ENCODE peak calls at places on chromosome 2, in ten cellular contexts. F is chondrocyte; O is H54; G is HL-60; J is stimulated activated CD4-positive, alpha-beta T cell treated with anti-CD3 and anti-CD28 coated beads, Interleukin-1b, Interleukin-23, amount 100 ng/mL, for 48 hours; D is EH; Z is head of caudate nucleus; K is tibial nerve; X is Kasumi-1; R is lower leg skin. W is an unnamed sample.

GRCh38 chr2:182522428-182522896 is 95.6 kb upstream of the PDE1A start:
- DNase-seq in X (peak), F (no peak), D (peak), R (no peak), K (no peak), G (no peak), J (no peak), O (no peak), Z (no peak), W (no peak)

GRCh38 chr2:9897331-9897737 is 54.1 kb downstream of the TAF1B start:
- DNase-seq in X (peak), R (peak), K (peak), F (no peak), G (no peak), O (peak), J (peak), Z (peak), D (peak), W (peak)

GRCh38 chr2:121243821-121244460 is 41.1 kb downstream of the TFCP2L1 start:
- DNase-seq in O (no peak), R (no peak), J (no peak), D (no peak), Z (no peak), F (no peak), K (no peak), G (no peak), X (no peak), W (no peak)

GRCh38 chr2:145984541-145984940 is 1464.6 kb upstream of the ZEB2 start:
- DNase-seq in Z (no peak), G (no peak), F (no peak), K (no peak), O (no peak), D (peak), R (no peak), J (no peak), X (no peak), W (no peak)

GRCh38 chr2:26164231-26164630 is 8.7 kb upstream of the GAREM2 start:
- DNase-seq in Z (peak), J (no peak), K (no peak), G (no peak), D (no peak), F (no peak), O (no peak), R (no peak), X (no peak), W (no peak)

GRCh38 chr2:173249661-173250641 is 104.7 kb upstream of the CDCA7 start:
- DNase-seq in G (no peak), K (no peak), F (no peak), X (no peak), O (no peak), J (no peak), D (no peak), Z (no peak), R (no peak), W (no peak)

GRCh38 chr2:167484875-167485274 is 596.6 kb downstream of the XIRP2 start:
- DNase-seq in J (no peak), D (no peak), Z (no peak), O (no peak), K (no peak), X (no peak), R (no peak), G (no peak), F (no peak), W (no peak)

GRCh38 chr2:52897511-52898085 is 870.0 kb upstream of the CHAC2 start:
- DNase-seq in D (no peak), F (no peak), X (no peak), G (no peak), J (no peak), Z (no peak), K (no peak), R (no peak), O (no peak), W (no peak)

GRCh38 chr2:96386470-96386869 is 50.9 kb downstream of the NCAPH start:
- DNase-seq in Z (no peak), X (no peak), F (no peak), R (no peak), J (no peak), D (peak), K (no peak), G (no peak), O (no peak), W (no peak)

GRCh38 chr2:99571609-99572344 is 82.0 kb upstream of the REV1 start:
- DNase-seq in R (no peak), O (no peak), X (no peak), Z (no peak), K (no peak), G (no peak), J (no peak), D (peak), F (no peak), W (no peak)

GRCh38 chr2:126715576-126716406 is 59.8 kb downstream of the GYPC start:
- DNase-seq in Z (no peak), G (no peak), R (no peak), O (no peak), F (no peak), K (no peak), X (no peak), J (no peak), D (no peak), W (no peak)

GRCh38 chr2:176106636-176107539 is at the start of gene HOXD11:
- DNase-seq in D (peak), Z (no peak), G (no peak), K (peak), F (no peak), O (peak), X (no peak), J (no peak), R (no peak), W (no peak)

GRCh38 chr2:197433770-197434438 is 924 bp downstream of the SF3B1 start:
- DNase-seq in J (no peak), Z (no peak), F (no peak), K (no peak), G (no peak), X (no peak), R (no peak), D (peak), O (no peak), W (no peak)

GRCh38 chr2:15367205-15367604 is 193.9 kb downstream of the NBAS start:
- DNase-seq in D (no peak), F (no peak), J (no peak), Z (no peak), X (no peak), K (no peak), R (no peak), O (no peak), G (no peak), W (no peak)

GRCh38 chr2:218627939-218628338 is 20.2 kb downstream of the PLCD4 start:
- DNase-seq in X (no peak), Z (no peak), K (no peak), D (no peak), J (no peak), R (no peak), O (no peak), F (no peak), G (no peak), W (no peak)

GRCh38 chr2:216094701-216095100 is 13.0 kb downstream of the TMEM169 start:
- DNase-seq in O (no peak), J (no peak), R (no peak), D (no peak), X (no peak), K (no peak), G (no peak), F (no peak), Z (no peak), W (no peak)

GRCh38 chr2:45709137-45709536 is 57.7 kb downstream of the PRKCE start:
- DNase-seq in K (no peak), Z (no peak), F (no peak), D (no peak), X (no peak), O (no peak), J (no peak), G (no peak), R (no peak), W (no peak)

GRCh38 chr2:188875104-188875503 is 99.1 kb upstream of the COL3A1 start:
- DNase-seq in D (no peak), O (no peak), J (no peak), X (no peak), F (no peak), G (no peak), K (no peak), R (no peak), Z (no peak), W (no peak)

GRCh38 chr2:774436-774835 is 97.2 kb upstream of the TMEM18 start:
- DNase-seq in F (no peak), K (no peak), R (no peak), Z (no peak), D (no peak), O (no peak), G (no peak), X (no peak), J (no peak), W (no peak)

GRCh38 chr2:219720956-219721355 is 93.5 kb downstream of the SLC4A3 start:
- DNase-seq in K (no peak), X (no peak), J (no peak), D (no peak), R (no peak), Z (no peak), G (no peak), O (no peak), F (no peak), W (no peak)

GRCh38 chr2:96145028-96145939 is at the start of gene DUSP2:
- DNase-seq in J (peak), G (peak), X (peak), K (peak), O (no peak), D (peak), F (peak), R (peak), Z (peak), W (peak)

GRCh38 chr2:226426292-226426736 is 373.3 kb downstream of the IRS1 start:
- DNase-seq in X (no peak), G (no peak), J (no peak), D (peak), F (no peak), Z (no peak), R (no peak), O (no peak), K (no peak), W (no peak)

GRCh38 chr2:36578343-36579296 is 19.3 kb downstream of the FEZ2 start:
- DNase-seq in Z (no peak), O (no peak), X (no peak), D (no peak), F (no peak), G (no peak), J (no peak), K (no peak), R (no peak), W (no peak)

GRCh38 chr2:8535821-8536685 is 145.8 kb upstream of the ID2 start:
- DNase-seq in F (no peak), R (no peak), X (peak), J (no peak), K (no peak), G (peak), O (no peak), Z (peak), D (no peak), W (no peak)

GRCh38 chr2:206256711-206257110 is 17.8 kb upstream of the ZDBF2 start:
- DNase-seq in J (no peak), R (no peak), X (no peak), F (no peak), Z (no peak), O (no peak), G (no peak), K (no peak), D (no peak), W (no peak)

GRCh38 chr2:235614900-235615712 is 121.3 kb downstream of the AGAP1 start:
- DNase-seq in D (peak), F (no peak), J (no peak), G (no peak), X (no peak), R (peak), K (peak), Z (peak), O (peak), W (no peak)

W was measured in SIG-M5.